ENCODE peak calls at places on chromosomes 6 and 20, in four cellular contexts. One of them, this sample, is unnamed.

GRCh38 chr6:136564170-136564569 is 13.9 kb upstream of the MAP7 start:
- DNase-seq in cardiac fibroblast: no peak
- DNase-seq in astrocyte of the cerebellum: no peak
- DNase-seq in fibroblast of mammary gland: no peak
- DNase-seq in this sample: no peak

GRCh38 chr20:24668791-24669190 is 199.4 kb downstream of the SYNDIG1 start:
- DNase-seq in cardiac fibroblast: no peak
- DNase-seq in astrocyte of the cerebellum: no peak
- DNase-seq in fibroblast of mammary gland: no peak
- DNase-seq in this sample: no peak

GRCh38 chr6:163814494-163815364 is 400.2 kb downstream of the QKI start:
- DNase-seq in cardiac fibroblast: peak
- DNase-seq in fibroblast of mammary gland: peak
- DNase-seq in astrocyte of the cerebellum: peak
- DNase-seq in this sample: peak

GRCh38 chr6:106773482-106773881 is 144.1 kb downstream of the QRSL1 start:
- DNase-seq in astrocyte of the cerebellum: no peak
- DNase-seq in fibroblast of mammary gland: no peak
- DNase-seq in cardiac fibroblast: no peak
- DNase-seq in this sample: no peak

GRCh38 chr6:15272562-15272961 is 26.7 kb downstream of the JARID2 start:
- DNase-seq in fibroblast of mammary gland: no peak
- DNase-seq in astrocyte of the cerebellum: no peak
- DNase-seq in cardiac fibroblast: no peak
- DNase-seq in this sample: no peak

GRCh38 chr6:35558571-35558970 is 45.9 kb upstream of the TULP1 start:
- DNase-seq in cardiac fibroblast: no peak
- DNase-seq in astrocyte of the cerebellum: no peak
- DNase-seq in fibroblast of mammary gland: no peak
- DNase-seq in this sample: no peak

GRCh38 chr6:153024401-153025017 is 22.0 kb upstream of the MTRF1L start:
- DNase-seq in fibroblast of mammary gland: peak
- DNase-seq in astrocyte of the cerebellum: no peak
- DNase-seq in cardiac fibroblast: peak
- DNase-seq in this sample: no peak

GRCh38 chr20:15077733-15078132 is 740.3 kb upstream of the FLRT3 start:
- DNase-seq in astrocyte of the cerebellum: no peak
- DNase-seq in cardiac fibroblast: no peak
- DNase-seq in fibroblast of mammary gland: no peak
- DNase-seq in this sample: no peak

GRCh38 chr6:52362443-52363221 is 681 bp downstream of the PAQR8 start:
- DNase-seq in astrocyte of the cerebellum: no peak
- DNase-seq in cardiac fibroblast: peak
- DNase-seq in fibroblast of mammary gland: peak
- DNase-seq in this sample: no peak

GRCh38 chr6:147530132-147531060 is 21.9 kb downstream of the SAMD5 start:
- DNase-seq in cardiac fibroblast: no peak
- DNase-seq in astrocyte of the cerebellum: no peak
- DNase-seq in fibroblast of mammary gland: no peak
- DNase-seq in this sample: no peak

GRCh38 chr6:3970097-3970496 is 108.8 kb downstream of the FAM217A start:
- DNase-seq in fibroblast of mammary gland: no peak
- DNase-seq in astrocyte of the cerebellum: no peak
- DNase-seq in cardiac fibroblast: no peak
- DNase-seq in this sample: no peak

GRCh38 chr6:121563286-121563685 is 127.8 kb downstream of the GJA1 start:
- DNase-seq in fibroblast of mammary gland: no peak
- DNase-seq in cardiac fibroblast: no peak
- DNase-seq in astrocyte of the cerebellum: no peak
- DNase-seq in this sample: no peak

GRCh38 chr6:35727206-35727934 is 9.5 kb upstream of the ARMC12 start:
- DNase-seq in cardiac fibroblast: peak
- DNase-seq in fibroblast of mammary gland: peak
- DNase-seq in astrocyte of the cerebellum: no peak
- DNase-seq in this sample: no peak

GRCh38 chr6:68726307-68726706 is 91.2 kb downstream of the ADGRB3 start:
- DNase-seq in fibroblast of mammary gland: no peak
- DNase-seq in cardiac fibroblast: no peak
- DNase-seq in astrocyte of the cerebellum: no peak
- DNase-seq in this sample: no peak

GRCh38 chr20:32510601-32511357 is 74.4 kb downstream of the NOL4L start:
- DNase-seq in fibroblast of mammary gland: no peak
- DNase-seq in cardiac fibroblast: no peak
- DNase-seq in astrocyte of the cerebellum: no peak
- DNase-seq in this sample: no peak

GRCh38 chr20:36117638-36118037 is 36.9 kb upstream of the EPB41L1 start:
- DNase-seq in cardiac fibroblast: no peak
- DNase-seq in astrocyte of the cerebellum: no peak
- DNase-seq in fibroblast of mammary gland: no peak
- DNase-seq in this sample: no peak

GRCh38 chr6:53651764-53652401 is 13.7 kb downstream of the KLHL31 start:
- DNase-seq in cardiac fibroblast: peak
- DNase-seq in astrocyte of the cerebellum: no peak
- DNase-seq in fibroblast of mammary gland: peak
- DNase-seq in this sample: no peak

GRCh38 chr20:40961686-40962640 is 66.7 kb upstream of the TOP1 start:
- DNase-seq in fibroblast of mammary gland: peak
- DNase-seq in cardiac fibroblast: peak
- DNase-seq in astrocyte of the cerebellum: no peak
- DNase-seq in this sample: no peak

GRCh38 chr6:79436232-79436631 is 101.0 kb downstream of the LCA5 start:
- DNase-seq in fibroblast of mammary gland: no peak
- DNase-seq in astrocyte of the cerebellum: no peak
- DNase-seq in cardiac fibroblast: peak
- DNase-seq in this sample: no peak

GRCh38 chr20:20711413-20711812 is 1.0 kb downstream of the RALGAPA2 start:
- DNase-seq in cardiac fibroblast: no peak
- DNase-seq in fibroblast of mammary gland: no peak
- DNase-seq in astrocyte of the cerebellum: no peak
- DNase-seq in this sample: no peak

GRCh38 chr6:33170176-33171095 is 21.8 kb downstream of the COL11A2 start:
- DNase-seq in fibroblast of mammary gland: no peak
- DNase-seq in cardiac fibroblast: no peak
- DNase-seq in astrocyte of the cerebellum: no peak
- DNase-seq in this sample: no peak

GRCh38 chr20:55668659-55669058 is 336.7 kb downstream of the CBLN4 start:
- DNase-seq in fibroblast of mammary gland: no peak
- DNase-seq in cardiac fibroblast: no peak
- DNase-seq in astrocyte of the cerebellum: no peak
- DNase-seq in this sample: no peak

GRCh38 chr20:54086444-54087134 is 16.2 kb upstream of the BCAS1 start:
- DNase-seq in cardiac fibroblast: peak
- DNase-seq in fibroblast of mammary gland: peak
- DNase-seq in astrocyte of the cerebellum: no peak
- DNase-seq in this sample: no peak

GRCh38 chr6:138107078-138107751 is at the start of gene PERP:
- DNase-seq in fibroblast of mammary gland: peak
- DNase-seq in astrocyte of the cerebellum: no peak
- DNase-seq in cardiac fibroblast: peak
- DNase-seq in this sample: no peak

GRCh38 chr6:132491303-132491702 is 21.6 kb downstream of the STX7 start:
- DNase-seq in cardiac fibroblast: peak
- DNase-seq in astrocyte of the cerebellum: peak
- DNase-seq in fibroblast of mammary gland: peak
- DNase-seq in this sample: no peak

GRCh38 chr20:17043323-17043722 is 183.5 kb upstream of the PCSK2 start:
- DNase-seq in cardiac fibroblast: no peak
- DNase-seq in astrocyte of the cerebellum: no peak
- DNase-seq in fibroblast of mammary gland: no peak
- DNase-seq in this sample: no peak

GRCh38 chr20:17042122-17042521 is 184.7 kb upstream of the PCSK2 start:
- DNase-seq in cardiac fibroblast: no peak
- DNase-seq in fibroblast of mammary gland: no peak
- DNase-seq in astrocyte of the cerebellum: no peak
- DNase-seq in this sample: no peak

GRCh38 chr20:17044920-17045319 is 181.9 kb upstream of the PCSK2 start:
- DNase-seq in astrocyte of the cerebellum: no peak
- DNase-seq in fibroblast of mammary gland: no peak
- DNase-seq in cardiac fibroblast: no peak
- DNase-seq in this sample: no peak
- TF ChIP-seq CTCF in astrocyte of the cerebellum: no peak
- TF ChIP-seq CTCF in fibroblast of mammary gland: no peak
- TF ChIP-seq CTCF in cardiac fibroblast: no peak
- TF ChIP-seq CTCF in this sample: no peak

GRCh38 chr6:169269180-169270076 is 15.8 kb upstream of the THBS2 start:
- DNase-seq in astrocyte of the cerebellum: no peak
- DNase-seq in fibroblast of mammary gland: peak
- DNase-seq in cardiac fibroblast: peak
- DNase-seq in this sample: no peak
- TF ChIP-seq CTCF in astrocyte of the cerebellum: no peak
- TF ChIP-seq CTCF in fibroblast of mammary gland: no peak
- TF ChIP-seq CTCF in cardiac fibroblast: no peak
- TF ChIP-seq CTCF in this sample: no peak

GRCh38 chr6:42929088-42929927 is at the start of gene CNPY3:
- DNase-seq in fibroblast of mammary gland: peak
- DNase-seq in cardiac fibroblast: peak
- DNase-seq in astrocyte of the cerebellum: peak
- DNase-seq in this sample: peak
- TF ChIP-seq CTCF in fibroblast of mammary gland: no peak
- TF ChIP-seq CTCF in cardiac fibroblast: no peak
- TF ChIP-seq CTCF in astrocyte of the cerebellum: no peak
- TF ChIP-seq CTCF in this sample: no peak

GRCh38 chr20:3358676-3359340 is 48.7 kb downstream of the DNAAF9 start:
- DNase-seq in astrocyte of the cerebellum: no peak
- DNase-seq in fibroblast of mammary gland: no peak
- DNase-seq in cardiac fibroblast: no peak
- DNase-seq in this sample: no peak
- TF ChIP-seq CTCF in astrocyte of the cerebellum: no peak
- TF ChIP-seq CTCF in fibroblast of mammary gland: no peak
- TF ChIP-seq CTCF in cardiac fibroblast: no peak
- TF ChIP-seq CTCF in this sample: no peak

GRCh38 chr20:43404880-43405279 is 52.8 kb upstream of the SRSF6 start:
- DNase-seq in fibroblast of mammary gland: peak
- DNase-seq in cardiac fibroblast: peak
- DNase-seq in astrocyte of the cerebellum: no peak
- DNase-seq in this sample: no peak
- TF ChIP-seq CTCF in fibroblast of mammary gland: peak
- TF ChIP-seq CTCF in cardiac fibroblast: peak
- TF ChIP-seq CTCF in astrocyte of the cerebellum: no peak
- TF ChIP-seq CTCF in this sample: peak

DNA sequence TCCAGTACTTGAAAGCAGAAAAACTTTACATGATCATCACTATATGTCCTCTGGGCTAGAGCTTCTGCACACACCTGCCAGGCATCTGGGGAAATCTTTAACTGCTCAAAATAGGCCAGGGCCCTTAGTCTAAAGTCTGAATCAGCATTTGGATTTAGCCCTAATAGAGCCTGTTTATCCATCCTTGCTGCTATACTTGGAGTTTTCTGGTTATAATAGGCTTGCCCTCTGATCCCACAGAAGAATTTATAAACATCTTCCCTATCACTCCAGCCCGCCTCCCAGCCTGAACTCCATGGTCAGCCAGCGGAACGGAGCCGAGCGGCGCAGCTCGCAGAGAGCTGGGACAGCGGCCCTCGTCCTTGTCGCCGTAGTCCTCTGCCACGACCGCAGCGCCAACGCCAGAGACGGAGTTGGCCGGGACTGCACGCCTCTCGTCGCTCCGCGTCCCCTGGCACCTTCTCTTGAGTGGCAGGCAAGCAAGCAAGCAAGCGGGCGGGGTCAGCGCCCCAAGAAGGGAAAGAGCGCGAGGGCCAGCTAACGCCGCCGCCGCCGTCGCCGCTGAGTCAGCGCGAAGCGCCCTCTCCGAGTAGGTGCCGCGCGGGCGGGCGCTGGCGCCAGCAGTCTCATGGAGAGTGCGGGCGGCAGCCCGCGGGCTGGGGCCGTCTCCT is 25.4 kb upstream of the ASIP start:
- DNase-seq in fibroblast of mammary gland: peak
- DNase-seq in astrocyte of the cerebellum: no peak
- DNase-seq in cardiac fibroblast: peak
- DNase-seq in this sample: peak
- TF ChIP-seq CTCF in fibroblast of mammary gland: no peak
- TF ChIP-seq CTCF in astrocyte of the cerebellum: no peak
- TF ChIP-seq CTCF in cardiac fibroblast: no peak
- TF ChIP-seq CTCF in this sample: no peak

GRCh38 chr20:45892049-45892816 is 1.1 kb downstream of the CTSA start:
- DNase-seq in astrocyte of the cerebellum: no peak
- DNase-seq in cardiac fibroblast: peak
- DNase-seq in fibroblast of mammary gland: no peak
- DNase-seq in this sample: no peak
- TF ChIP-seq CTCF in astrocyte of the cerebellum: peak
- TF ChIP-seq CTCF in cardiac fibroblast: peak
- TF ChIP-seq CTCF in fibroblast of mammary gland: peak
- TF ChIP-seq CTCF in this sample: peak

GRCh38 chr6:117477988-117478852 is 4.3 kb upstream of the DCBLD1 start:
- DNase-seq in fibroblast of mammary gland: peak
- DNase-seq in cardiac fibroblast: peak
- DNase-seq in astrocyte of the cerebellum: no peak
- DNase-seq in this sample: no peak
- TF ChIP-seq CTCF in fibroblast of mammary gland: peak
- TF ChIP-seq CTCF in cardiac fibroblast: no peak
- TF ChIP-seq CTCF in astrocyte of the cerebellum: no peak
- TF ChIP-seq CTCF in this sample: no peak

GRCh38 chr6:2841264-2842138 is at the start of gene SERPINB1:
- DNase-seq in fibroblast of mammary gland: peak
- DNase-seq in cardiac fibroblast: peak
- DNase-seq in astrocyte of the cerebellum: no peak
- DNase-seq in this sample: peak
- TF ChIP-seq CTCF in fibroblast of mammary gland: no peak
- TF ChIP-seq CTCF in cardiac fibroblast: no peak
- TF ChIP-seq CTCF in astrocyte of the cerebellum: no peak
- TF ChIP-seq CTCF in this sample: no peak

This sample was measured in AG09319.